ENCODE peak calls at places on chromosome 15, in eight cellular contexts. A is Panc1; J is naive thymus-derived CD4-positive, alpha-beta T cell; H is NT2/D1; S is testis; X is neural progenitor cell; M is transverse colon; U is neuronal stem cell. Y is an unnamed sample.

GRCh38 chr15:65569728-65570127 is 39.5 kb downstream of the HACD3 start:
- DNase-seq in A (no peak), J (no peak), H (no peak), S (no peak), X (no peak), M (no peak), U (no peak), Y (no peak)

GRCh38 chr15:88032787-88033186 is 223.8 kb downstream of the NTRK3 start:
- DNase-seq in A (no peak), J (no peak), H (no peak), S (no peak), X (no peak), M (no peak), U (no peak), Y (no peak)

GRCh38 chr15:91528811-91529210 is 324.7 kb upstream of the SLCO3A1 start:
- DNase-seq in A (no peak), J (no peak), H (no peak), S (no peak), X (no peak), M (no peak), U (no peak), Y (no peak)

GRCh38 chr15:86854186-86854585 is 774.5 kb downstream of the AGBL1 start:
- DNase-seq in A (no peak), J (no peak), H (no peak), S (no peak), X (no peak), M (no peak), U (no peak), Y (no peak)

GRCh38 chr15:39925112-39925830 is 5.2 kb upstream of the GPR176 start:
- DNase-seq in A (no peak), J (no peak), H (no peak), S (no peak), X (peak; percentile 16), M (no peak), U (no peak), Y (no peak)

GRCh38 chr15:45734244-45734643 is 99.4 kb downstream of the SQOR start:
- DNase-seq in A (no peak), J (no peak), H (no peak), S (no peak), X (no peak), M (no peak), U (no peak), Y (no peak)

GRCh38 chr15:59609730-59610712 is 1.6 kb upstream of the GCNT3 start:
- DNase-seq in A (no peak), J (no peak), H (no peak), S (no peak), X (no peak), M (peak; percentile 47), U (no peak), Y (no peak)

GRCh38 chr15:73950479-73951043 is 24.3 kb downstream of the LOXL1 start:
- DNase-seq in A (no peak), J (peak; percentile 23), H (no peak), S (no peak), X (no peak), M (no peak), U (no peak), Y (no peak)

GRCh38 chr15:60137711-60138396 is 133.7 kb downstream of the FOXB1 start:
- DNase-seq in A (no peak), J (no peak), H (no peak), S (no peak), X (no peak), M (no peak), U (no peak), Y (no peak)

GRCh38 chr15:48996276-48996675 is 32.6 kb upstream of the SHC4 start:
- DNase-seq in A (no peak), J (no peak), H (no peak), S (no peak), X (no peak), M (no peak), U (no peak), Y (no peak)

GRCh38 chr15:94298359-94298758 is 67.0 kb downstream of the MCTP2 start:
- DNase-seq in A (no peak), J (no peak), H (no peak), S (no peak), X (no peak), M (no peak), U (no peak), Y (no peak)

GRCh38 chr15:80834906-80835305 is 55.7 kb downstream of the CEMIP start:
- DNase-seq in A (no peak), J (no peak), H (no peak), S (no peak), X (no peak), M (no peak), U (no peak), Y (no peak)

GRCh38 chr15:42093966-42094365 is 396 bp downstream of the PLA2G4D start:
- DNase-seq in A (no peak), J (no peak), H (no peak), S (no peak), X (no peak), M (no peak), U (no peak), Y (no peak)

GRCh38 chr15:65954289-65954741 is 85.0 kb downstream of the RAB11A start:
- DNase-seq in A (no peak), J (no peak), H (peak; percentile 91), S (no peak), X (peak; percentile 24), M (no peak), U (no peak), Y (peak; percentile 45)

GRCh38 chr15:81303241-81304225 is 20.4 kb downstream of the STARD5 start:
- DNase-seq in A (no peak), J (peak; percentile 56), H (peak; percentile 58), S (no peak), X (peak; percentile 52), M (no peak), U (no peak), Y (peak; percentile 33)

GRCh38 chr15:96347181-96348111 is 16.9 kb downstream of the NR2F2 start:
- DNase-seq in A (no peak), J (no peak), H (no peak), S (no peak), X (peak; percentile 86), M (no peak), U (no peak), Y (no peak)

GRCh38 chr15:63086271-63086670 is 35.4 kb upstream of the LACTB start:
- DNase-seq in A (no peak), J (no peak), H (no peak), S (no peak), X (no peak), M (no peak), U (no peak), Y (no peak)
- H3K4me1 ChIP-seq in A (no peaks in the 10 kb centered on the region), J (no peaks in the 10 kb centered on the region), H (peaks cover 15% of the 10 kb centered on the region), S (no peaks in the 10 kb centered on the region), X (peaks cover 30% of the 10 kb centered on the region), M (peaks cover 19% of the 10 kb centered on the region), U (peaks cover 20% of the 10 kb centered on the region), Y (peaks cover 13% of the 10 kb centered on the region)

DNA sequence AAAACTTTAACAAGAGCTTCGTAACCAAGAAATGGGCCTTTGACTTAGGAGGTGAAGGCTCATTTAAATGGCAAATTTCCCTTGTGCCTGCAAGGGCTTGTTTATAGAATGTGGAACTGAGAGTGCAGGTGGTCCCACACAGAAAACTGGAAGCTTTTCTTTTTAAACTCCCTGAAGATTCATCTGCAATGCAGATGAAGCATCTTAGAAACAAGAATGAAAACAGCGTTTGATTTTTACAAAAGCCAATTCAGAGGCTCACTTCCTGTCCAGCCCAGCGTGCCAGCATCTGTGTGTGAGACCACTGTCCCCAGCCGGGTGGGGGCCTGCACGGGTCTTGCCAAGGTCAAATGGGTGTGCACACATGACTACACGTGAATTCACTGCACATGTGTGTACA is 94.7 kb downstream of the LINGO1 start:
- DNase-seq in A (no peak), J (no peak), H (no peak), S (no peak), X (no peak), M (no peak), U (no peak), Y (no peak)
- H3K4me1 ChIP-seq in A (peaks cover 40% of the 10 kb centered on the region), J (peaks cover 4% of the 10 kb centered on the region), H (peaks cover 42% of the 10 kb centered on the region), S (peaks cover 22% of the 10 kb centered on the region), X (peaks cover 33% of the 10 kb centered on the region), M (peaks cover 5% of the 10 kb centered on the region), U (peaks cover 81% of the 10 kb centered on the region), Y (peaks cover 10% of the 10 kb centered on the region)

DNA sequence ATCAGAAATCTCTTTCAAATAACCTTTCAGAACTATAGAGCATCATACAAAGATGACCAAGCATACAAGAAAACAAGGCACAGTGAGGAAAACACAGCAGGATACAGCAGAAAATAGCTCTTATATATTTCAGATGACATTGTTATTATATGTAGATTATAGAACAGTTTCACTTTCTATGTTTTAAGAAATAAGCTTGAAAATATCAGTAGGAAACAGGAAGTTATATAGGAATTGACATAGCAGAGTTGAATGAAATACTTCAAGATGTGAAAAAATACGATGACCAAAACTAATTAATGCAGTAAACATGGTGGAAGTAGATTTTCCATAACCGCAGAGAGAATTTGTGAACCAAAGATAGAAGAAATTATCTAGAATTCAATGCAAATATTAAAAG is 75.2 kb downstream of the LYSMD4 start:
- DNase-seq in A (no peak), J (no peak), H (no peak), S (no peak), X (no peak), M (no peak), U (no peak), Y (no peak)
- H3K4me1 ChIP-seq in A (no peaks in the 10 kb centered on the region), J (peaks cover 5% of the 10 kb centered on the region), H (no peaks in the 10 kb centered on the region), S (no peaks in the 10 kb centered on the region), X (peaks cover 6% of the 10 kb centered on the region), M (no peaks in the 10 kb centered on the region), U (no peaks in the 10 kb centered on the region), Y (no peaks in the 10 kb centered on the region)

DNA sequence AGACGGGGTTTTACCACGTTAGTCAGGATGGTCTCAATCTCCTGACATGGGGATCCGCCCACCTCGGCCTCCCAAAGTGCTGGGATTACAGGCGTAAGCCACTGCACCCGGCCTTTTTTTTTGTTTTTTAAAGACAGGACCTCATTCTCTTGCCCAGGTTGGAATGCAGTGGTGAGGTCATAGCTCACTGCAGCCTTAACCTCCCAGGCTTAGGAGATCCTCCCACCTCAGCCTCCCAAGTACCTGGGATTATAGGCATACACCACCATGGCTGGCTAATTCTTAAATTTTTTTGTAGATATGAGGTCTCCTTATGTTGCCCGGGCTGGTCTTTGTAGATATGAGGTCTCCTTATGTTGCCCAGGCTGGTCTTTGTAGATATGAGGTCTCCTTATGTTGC is 82.3 kb upstream of the RNU6-1 start:
- DNase-seq in A (no peak), J (no peak), H (no peak), S (no peak), X (no peak), M (no peak), U (no peak), Y (no peak)
- H3K4me1 ChIP-seq in A (peaks cover 9% of the 10 kb centered on the region), J (no peaks in the 10 kb centered on the region), H (peaks cover 4% of the 10 kb centered on the region), S (peaks cover 34% of the 10 kb centered on the region), X (peaks cover 18% of the 10 kb centered on the region), M (peaks cover 6% of the 10 kb centered on the region), U (peaks cover 18% of the 10 kb centered on the region), Y (peaks cover 2% of the 10 kb centered on the region)

DNA sequence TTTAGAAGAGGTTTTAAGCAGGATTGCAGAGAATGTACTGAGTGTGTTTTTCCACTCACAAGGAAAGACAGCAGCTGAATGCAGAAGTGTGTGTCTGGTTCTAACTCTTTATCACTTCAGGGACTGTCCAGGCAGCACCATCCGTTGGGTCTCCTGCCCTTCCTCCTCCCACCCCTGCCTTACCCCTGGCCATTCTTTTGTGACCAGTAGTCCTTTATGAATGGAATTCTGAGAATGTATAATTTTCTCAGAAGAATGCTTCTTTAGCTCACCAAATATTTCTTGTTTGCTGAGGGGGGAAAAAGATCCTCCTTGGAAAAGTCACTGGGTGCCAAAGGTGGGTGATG is 70.8 kb downstream of the IGF1R start:
- DNase-seq in A (no peak), J (no peak), H (no peak), S (no peak), X (no peak), M (no peak), U (no peak), Y (no peak)
- H3K4me1 ChIP-seq in A (peaks cover 83% of the 10 kb centered on the region), J (peaks cover 56% of the 10 kb centered on the region), H (peaks cover 11% of the 10 kb centered on the region), S (peaks cover 22% of the 10 kb centered on the region), X (peaks cover 40% of the 10 kb centered on the region), M (peaks cover 35% of the 10 kb centered on the region), U (peaks cover 21% of the 10 kb centered on the region), Y (peaks cover 23% of the 10 kb centered on the region)